ENCODE peak calls at places on chromosome 12, in eight cellular contexts. T is colonic mucosa; A is CD8-positive, alpha-beta T cell; J is right lobe of liver; R is IMR-90; B is upper lobe of left lung; W is HCT116; N is tibial nerve. C is an unnamed sample.

GRCh38 chr12:32811686-32812392 is 56.1 kb upstream of the YARS2 start:
- DNase-seq in T (no peak), A (no peak), J (no peak), R (no peak), B (no peak), W (no peak), N (no peak), C (no peak)

GRCh38 chr12:57370696-57371095 is 60.1 kb downstream of the R3HDM2 start:
- DNase-seq in T (no peak), A (no peak), J (no peak), R (peak; percentile 66), B (no peak), W (no peak), N (no peak), C (no peak)

GRCh38 chr12:71456990-71457389 is 17.4 kb downstream of the LGR5 start:
- DNase-seq in T (no peak), A (no peak), J (no peak), R (no peak), B (no peak), W (no peak), N (no peak), C (no peak)

GRCh38 chr12:91129662-91130362 is 18.5 kb upstream of the LUM start:
- DNase-seq in T (no peak), A (no peak), J (no peak), R (no peak), B (no peak), W (no peak), N (no peak), C (no peak)

GRCh38 chr12:40312982-40313576 is 88.3 kb downstream of the LRRK2 start:
- DNase-seq in T (no peak), A (no peak), J (no peak), R (peak; percentile 31), B (no peak), W (no peak), N (no peak), C (no peak)

GRCh38 chr12:10361622-10362021 is 28.2 kb downstream of the KLRK1 start:
- DNase-seq in T (no peak), A (no peak), J (no peak), R (peak; percentile 78), B (no peak), W (no peak), N (no peak), C (peak; percentile 76)

GRCh38 chr12:2958432-2959193 is 584 bp upstream of the TEAD4 start:
- DNase-seq in T (peak; percentile 71), A (no peak), J (no peak), R (peak; percentile 67), B (peak; percentile 60), W (peak; percentile 33), N (no peak), C (peak; percentile 58)

GRCh38 chr12:51951199-51951842 is at the start of gene ACVR1B:
- DNase-seq in T (peak; percentile 93), A (peak; percentile 87), J (peak; percentile 95), R (peak; percentile 90), B (peak; percentile 94), W (peak; percentile 86), N (peak; percentile 90), C (peak; percentile 89)

GRCh38 chr12:45131506-45131905 is 80.6 kb upstream of the DBX2 start:
- DNase-seq in T (no peak), A (no peak), J (no peak), R (no peak), B (no peak), W (no peak), N (no peak), C (no peak)

GRCh38 chr12:227286-227915 is 13.4 kb upstream of the SLC6A12 start:
- DNase-seq in T (no peak), A (no peak), J (no peak), R (no peak), B (no peak), W (no peak), N (no peak), C (no peak)

GRCh38 chr12:103819892-103820291 is 21.1 kb downstream of the NT5DC3 start:
- DNase-seq in T (no peak), A (no peak), J (no peak), R (no peak), B (no peak), W (no peak), N (no peak), C (no peak)

GRCh38 chr12:113154351-113154973 is 4.9 kb downstream of the CFAP73 start:
- DNase-seq in T (no peak), A (peak; percentile 18), J (no peak), R (peak; percentile 28), B (no peak), W (no peak), N (no peak), C (no peak)

GRCh38 chr12:28156804-28157203 is 33.5 kb upstream of the CCDC91 start:
- DNase-seq in T (no peak), A (no peak), J (no peak), R (no peak), B (no peak), W (no peak), N (no peak), C (no peak)

GRCh38 chr12:47754881-47755280 is 3.8 kb downstream of the RAPGEF3 start:
- DNase-seq in T (peak; percentile 93), A (no peak), J (no peak), R (no peak), B (peak; percentile 90), W (no peak), N (no peak), C (no peak)

GRCh38 chr12:54376596-54377468 is 7.7 kb downstream of the ZNF385A start:
- DNase-seq in T (no peak), A (no peak), J (no peak), R (no peak), B (no peak), W (no peak), N (no peak), C (no peak)

GRCh38 chr12:113048716-113049127 is 7.8 kb upstream of the DTX1 start:
- DNase-seq in T (peak; percentile 71), A (peak; percentile 62), J (no peak), R (peak; percentile 51), B (peak; percentile 54), W (peak; percentile 45), N (peak; percentile 17), C (peak; percentile 60)

GRCh38 chr12:53100466-53101151 is 2.7 kb upstream of the SOAT2 start:
- DNase-seq in T (peak; percentile 15), A (no peak), J (no peak), R (no peak), B (no peak), W (no peak), N (no peak), C (no peak)

GRCh38 chr12:44930972-44931600 is 55.0 kb upstream of the NELL2 start:
- DNase-seq in T (no peak), A (no peak), J (no peak), R (peak; percentile 73), B (no peak), W (peak; percentile 40), N (no peak), C (no peak)

GRCh38 chr12:121451931-121452330 is 52.0 kb downstream of the RNF34 start:
- DNase-seq in T (no peak), A (no peak), J (no peak), R (no peak), B (no peak), W (no peak), N (no peak), C (no peak)

GRCh38 chr12:129900306-129900705 is 3.5 kb downstream of the TMEM132D start:
- DNase-seq in T (no peak), A (no peak), J (no peak), R (no peak), B (no peak), W (no peak), N (no peak), C (no peak)

GRCh38 chr12:75560167-75560566 is 48.8 kb upstream of the KRR1 start:
- DNase-seq in T (no peak), A (no peak), J (no peak), R (peak; percentile 63), B (no peak), W (no peak), N (no peak), C (peak; percentile 17)

GRCh38 chr12:53004178-53004577 is 2.1 kb upstream of the EIF4B start:
- DNase-seq in T (no peak), A (no peak), J (no peak), R (no peak), B (no peak), W (no peak), N (no peak), C (no peak)

GRCh38 chr12:9732966-9733461 is at the start of gene CLECL1:
- DNase-seq in T (no peak), A (no peak), J (no peak), R (no peak), B (no peak), W (no peak), N (no peak), C (no peak)

DNA sequence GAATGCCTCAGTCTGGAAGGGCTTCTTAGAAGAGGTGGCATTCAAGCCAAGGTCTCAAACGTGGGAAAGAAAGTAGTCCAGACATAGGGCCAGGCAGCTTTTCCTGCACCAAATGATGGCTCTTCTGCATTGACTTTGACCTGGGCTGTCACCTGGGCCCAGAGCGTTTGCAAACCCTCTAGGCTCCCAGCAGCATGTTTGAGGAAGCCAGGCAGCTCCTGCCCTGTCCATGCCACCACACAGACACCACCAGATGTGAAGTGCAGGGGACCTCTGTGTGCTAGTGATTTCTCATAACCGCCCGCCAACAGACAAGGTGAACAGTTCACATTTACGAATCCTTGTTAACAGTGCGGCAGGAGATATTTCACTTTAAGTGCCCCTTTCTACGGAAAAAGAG is 49.9 kb upstream of the FAM222A start:
- DNase-seq in T (no peak), A (no peak), J (no peak), R (no peak), B (no peak), W (no peak), N (no peak), C (no peak)
- H3K27ac ChIP-seq in T (no peak overlapping the region), A (no peak overlapping the region), J (no peak overlapping the region), R (no peak overlapping the region), B (no peak overlapping the region), W (no peak overlapping the region), N (no peak overlapping the region), C (no peak overlapping the region)

GRCh38 chr12:42327227-42327590 is 1.2 kb downstream of the PPHLN1 start:
- DNase-seq in T (no peak), A (no peak), J (no peak), R (no peak), B (no peak), W (no peak), N (no peak), C (no peak)
- H3K4me3 ChIP-seq in T (peak overlapping the region; percentile 51), A (peak overlapping the region; percentile 68), J (peak overlapping the region; percentile 87), R (peak overlapping the region; percentile 97), B (peak overlapping the region; percentile 73), W (peak overlapping the region; percentile 92), N (peak overlapping the region; percentile 70), C (peak overlapping the region; percentile 86)

GRCh38 chr12:84619053-84619452 is 293.5 kb downstream of the SLC6A15 start:
- DNase-seq in T (no peak), A (no peak), J (no peak), R (no peak), B (no peak), W (no peak), N (no peak), C (no peak)
- TF ChIP-seq CTCF in T (no peak), A (no peak), J (no peak), R (peak; percentile 27), B (no peak), W (peak; percentile 14), N (no peak), C (no peak)

DNA sequence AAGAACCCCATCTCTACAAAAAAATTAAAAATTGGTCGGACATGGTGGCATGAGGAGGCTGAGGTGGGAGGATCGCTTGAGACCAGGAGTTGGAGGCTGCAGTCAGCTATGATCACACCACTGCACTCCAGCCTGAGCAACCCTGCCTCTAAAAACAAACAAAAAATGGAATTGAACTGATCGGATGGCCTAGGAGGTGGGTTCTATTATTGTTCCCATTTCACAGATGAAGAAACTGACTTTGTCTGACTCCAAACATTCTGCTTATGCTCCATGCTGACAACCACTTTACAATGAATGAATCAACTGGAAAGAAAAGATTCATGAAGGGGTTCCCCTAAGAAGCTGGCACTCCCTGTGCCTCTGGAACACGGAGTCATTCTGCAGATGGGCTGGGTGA is 47.3 kb downstream of the TRPV4 start:
- DNase-seq in T (no peak), A (no peak), J (no peak), R (no peak), B (no peak), W (no peak), N (no peak), C (no peak)
- H3K27ac ChIP-seq in T (no peak overlapping the region), A (no peak overlapping the region), J (no peak overlapping the region), R (no peak overlapping the region), B (no peak overlapping the region), W (no peak overlapping the region), N (no peak overlapping the region), C (no peak overlapping the region)